ENCODE peak calls at places on chromosomes 11 and 22, in five cellular contexts. One of them, this sample, is unnamed.

GRCh38 chr11:36008576-36008975 is 64.7 kb downstream of the LDLRAD3 start:
- DNase-seq in HEK293T: no peak
- DNase-seq in mesendoderm: no peak
- DNase-seq in hippocampal formation: no peak
- DNase-seq in type B pancreatic cell: no peak
- DNase-seq in this sample: no peak

GRCh38 chr11:69916806-69917387 is 97.7 kb upstream of the FGF3 start:
- DNase-seq in HEK293T: no peak
- DNase-seq in type B pancreatic cell: no peak
- DNase-seq in mesendoderm: no peak
- DNase-seq in hippocampal formation: no peak
- DNase-seq in this sample: peak; percentile 66

GRCh38 chr11:106216281-106216680 is 138.8 kb downstream of the AASDHPPT start:
- DNase-seq in hippocampal formation: no peak
- DNase-seq in mesendoderm: no peak
- DNase-seq in HEK293T: no peak
- DNase-seq in type B pancreatic cell: no peak
- DNase-seq in this sample: no peak

GRCh38 chr22:22893077-22893805 is 5.6 kb downstream of the IGLL5 start:
- DNase-seq in HEK293T: no peak
- DNase-seq in mesendoderm: no peak
- DNase-seq in type B pancreatic cell: no peak
- DNase-seq in hippocampal formation: no peak
- DNase-seq in this sample: no peak

GRCh38 chr11:120525285-120526085 is 13.9 kb downstream of the GRIK4 start:
- DNase-seq in HEK293T: no peak
- DNase-seq in type B pancreatic cell: no peak
- DNase-seq in hippocampal formation: no peak
- DNase-seq in mesendoderm: no peak
- DNase-seq in this sample: no peak

GRCh38 chr22:23504522-23504921 is 75.6 kb downstream of the IGLL1 start:
- DNase-seq in HEK293T: no peak
- DNase-seq in type B pancreatic cell: no peak
- DNase-seq in hippocampal formation: no peak
- DNase-seq in mesendoderm: no peak
- DNase-seq in this sample: no peak

GRCh38 chr11:126385991-126386728 is 30.7 kb downstream of the ST3GAL4 start:
- DNase-seq in type B pancreatic cell: no peak
- DNase-seq in mesendoderm: no peak
- DNase-seq in hippocampal formation: no peak
- DNase-seq in HEK293T: no peak
- DNase-seq in this sample: no peak

GRCh38 chr11:64477675-64478074 is 113.3 kb upstream of the SLC22A12 start:
- DNase-seq in HEK293T: no peak
- DNase-seq in hippocampal formation: no peak
- DNase-seq in type B pancreatic cell: no peak
- DNase-seq in mesendoderm: no peak
- DNase-seq in this sample: no peak